ENCODE peak calls at places on chromosomes 11 and 22, in five cellular contexts. N, Y, B, C and X are unnamed samples.

GRCh38 chr11:15818132-15818842 is 538.1 kb downstream of the SOX6 start:
- DNase-seq in N (no peak), Y (no peak), B (no peak), C (no peak), X (no peak)

GRCh38 chr11:47607380-47607779 is 13.2 kb upstream of the C1QTNF4 start:
- DNase-seq in N (no peak), Y (peak; percentile 97), B (no peak), C (no peak), X (no peak)

GRCh38 chr22:25057013-25057881 is 104.7 kb downstream of the KIAA1671 start:
- DNase-seq in N (no peak), Y (peak; percentile 20), B (peak; percentile 56), C (peak; percentile 55), X (peak; percentile 51)

GRCh38 chr22:49447837-49448236 is 379.8 kb downstream of the BRD1 start:
- DNase-seq in N (no peak), Y (no peak), B (no peak), C (no peak), X (no peak)

GRCh38 chr11:121654506-121655480 is 202.0 kb upstream of the SORL1-AS1 start:
- DNase-seq in N (no peak), Y (peak; percentile 72), B (no peak), C (no peak), X (no peak)

GRCh38 chr11:71488086-71488967 is 35.3 kb downstream of the NADSYN1 start:
- DNase-seq in N (no peak), Y (peak; percentile 1), B (peak; percentile 18), C (no peak), X (no peak)

GRCh38 chr22:44702479-44703219 is 645 bp downstream of the PRR5 start:
- DNase-seq in N (no peak), Y (no peak), B (no peak), C (no peak), X (peak; percentile 74)

GRCh38 chr11:128361451-128362020 is 225.8 kb downstream of the ETS1 start:
- DNase-seq in N (no peak), Y (peak; percentile 69), B (no peak), C (no peak), X (no peak)

GRCh38 chr22:39703890-39704658 is 133.5 kb downstream of the CACNA1I start:
- DNase-seq in N (no peak), Y (peak; percentile 12), B (no peak), C (no peak), X (no peak)

DNA sequence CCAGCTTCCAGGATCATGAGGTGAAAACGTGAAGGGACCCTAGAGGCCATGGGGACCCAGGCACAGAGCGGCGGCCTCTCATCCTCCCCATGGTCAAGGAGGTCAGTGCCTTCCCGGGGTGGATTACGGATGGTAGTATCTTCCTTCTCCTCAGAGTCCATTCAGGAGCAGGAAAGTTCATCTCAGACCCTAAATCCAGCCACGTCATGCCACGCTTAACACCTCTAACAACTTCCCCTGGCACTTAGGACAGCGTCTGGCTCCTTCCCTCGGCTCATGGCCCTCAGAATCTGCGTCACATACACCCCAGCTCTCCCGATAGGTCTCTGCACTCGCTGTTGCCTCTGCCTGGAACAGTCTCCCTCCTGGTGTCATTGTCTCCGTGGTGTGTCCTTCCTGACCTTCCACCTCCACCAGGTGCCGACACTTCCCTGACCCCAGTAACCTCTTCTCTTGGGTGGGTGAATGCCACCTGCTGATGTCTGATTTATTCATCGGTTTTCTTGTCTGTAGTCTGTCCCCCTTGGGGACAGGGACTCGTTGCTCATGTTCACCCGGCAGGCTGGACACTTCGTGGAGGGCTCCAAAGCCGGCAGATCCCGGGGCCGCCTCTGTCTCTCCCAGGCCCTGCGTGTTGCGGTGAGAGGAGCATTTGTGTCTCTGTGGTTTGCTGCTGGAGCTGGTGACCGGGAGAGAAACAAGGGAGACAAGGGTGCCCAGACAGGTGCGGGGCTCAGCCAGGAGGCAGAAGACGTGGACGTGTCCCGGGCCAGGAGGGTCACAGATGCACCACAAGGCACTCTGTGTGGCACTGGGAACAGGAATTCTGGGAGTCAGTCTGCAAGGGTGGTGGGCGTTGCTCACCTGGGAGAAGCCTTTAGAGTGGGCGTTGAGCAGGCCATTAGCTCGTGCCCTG is 1.4 kb downstream of the MYEOV start:
- DNase-seq in N (no peak), Y (no peak), B (peak; percentile 55), C (no peak), X (no peak)
- TF ChIP-seq CTCF in N (no peak), Y (no peak), B (no peak), C (no peak), X (no peak)

DNA sequence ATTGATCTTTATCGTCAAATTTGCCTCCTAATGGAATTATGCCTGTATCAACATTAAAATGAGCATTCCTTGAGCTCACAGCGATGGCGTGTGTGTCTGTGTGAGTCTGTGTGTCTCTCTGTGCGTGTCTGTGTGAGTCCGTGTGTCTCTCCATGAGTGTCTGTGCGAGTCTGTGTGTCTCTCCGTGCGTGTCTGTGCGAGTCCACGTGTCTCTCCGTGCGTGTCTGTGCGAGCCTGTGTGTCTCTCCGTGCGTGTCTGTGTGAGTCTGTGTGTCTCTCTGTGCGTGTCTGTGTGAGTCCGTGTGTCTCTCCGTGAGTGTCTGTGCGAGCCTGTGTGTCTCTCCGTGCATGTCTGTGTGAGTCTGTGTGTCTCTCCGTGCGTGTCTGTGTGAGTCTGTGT is 326.5 kb upstream of the B3GAT1 start:
- DNase-seq in N (no peak), Y (no peak), B (no peak), C (no peak), X (no peak)
- TF ChIP-seq CTCF in N (no peak), Y (no peak), B (no peak), C (no peak), X (no peak)

GRCh38 chr11:125750629-125751028 is 4.5 kb downstream of the PATE1 start:
- DNase-seq in N (no peak), Y (no peak), B (no peak), C (no peak), X (no peak)
- TF ChIP-seq CTCF in N (no peak), Y (no peak), B (no peak), C (no peak), X (no peak)

DNA sequence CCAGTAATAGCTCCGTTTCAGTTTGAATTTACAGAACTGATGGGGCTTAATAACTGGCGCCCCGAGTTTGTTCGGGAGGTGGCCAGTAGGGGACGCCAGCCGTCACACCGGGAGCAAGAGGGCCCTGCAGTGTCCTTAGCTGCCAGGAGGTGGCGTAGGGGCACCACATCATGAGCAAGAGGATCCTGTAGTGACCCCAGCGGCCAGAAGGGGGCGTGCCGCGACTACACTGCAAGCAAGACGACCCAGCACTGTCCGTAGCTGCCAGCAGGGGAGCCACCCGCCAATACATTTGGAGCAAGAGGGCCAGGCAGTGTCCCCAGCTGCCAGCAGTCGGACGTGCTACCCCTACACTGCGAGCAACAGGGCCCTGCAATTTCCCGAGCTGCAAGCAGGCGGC is 663.7 kb upstream of the B3GAT1 start:
- DNase-seq in N (peak; percentile 28), Y (peak; percentile 3), B (peak; percentile 83), C (peak; percentile 47), X (no peak)
- TF ChIP-seq CTCF in N (peak; percentile 70), Y (peak; percentile 31), B (no peak), C (no peak), X (peak; percentile 77)